ENCODE peak calls at places on chromosome 4, in four cellular contexts. R is T-helper 2 cell; N is cardiac muscle cell; W is NK-92 treated with Interleukin-12 subunit alpha and Interleukin-12 subunit beta, amount 100 ng/mL, for 24 hours. J is an unnamed sample.

GRCh38 chr4:102807345-102807744 is 20.0 kb downstream of the UBE2D3 start:
- DNase-seq in R (no peak), N (no peak), W (no peak), J (no peak)

GRCh38 chr4:171484681-171485080 is 328.5 kb upstream of the GALNTL6 start:
- DNase-seq in N (no peak), R (no peak), W (no peak), J (no peak)

GRCh38 chr4:13656569-13656988 is 29.1 kb upstream of the BOD1L1 start:
- DNase-seq in R (peak), W (peak), N (peak), J (peak)

GRCh38 chr4:10502717-10503116 is 45.5 kb upstream of the ZNF518B start:
- DNase-seq in N (no peak), W (no peak), R (no peak), J (no peak)

GRCh38 chr4:86596802-86597201 is 2.7 kb downstream of the PTPN13 start:
- DNase-seq in R (no peak), N (no peak), W (no peak), J (no peak)

GRCh38 chr4:41709844-41710481 is 38.6 kb downstream of the PHOX2B start:
- DNase-seq in W (no peak), N (no peak), R (no peak), J (no peak)

GRCh38 chr4:81875962-81876650 is 404.4 kb upstream of the RASGEF1B start:
- DNase-seq in R (no peak), N (no peak), W (no peak), J (no peak)

GRCh38 chr4:107913283-107913899 is 18.0 kb upstream of the CYP2U1 start:
- DNase-seq in R (no peak), W (no peak), N (peak), J (peak)

GRCh38 chr4:16843831-16844508 is 54.5 kb downstream of the LDB2 start:
- DNase-seq in N (no peak), W (no peak), R (no peak), J (peak)

GRCh38 chr4:52864816-52865215 is 2.7 kb downstream of the RASL11B start:
- DNase-seq in R (no peak), W (no peak), N (no peak), J (peak)

GRCh38 chr4:164177186-164177585 is 576.7 kb upstream of the SMIM31 start:
- DNase-seq in W (no peak), R (no peak), N (no peak), J (no peak)

GRCh38 chr4:37780444-37781133 is 45.9 kb upstream of the PGM2 start:
- DNase-seq in N (no peak), R (peak), W (no peak), J (no peak)

GRCh38 chr4:165190591-165191212 is 16.7 kb upstream of the KLHL2 start:
- DNase-seq in R (no peak), N (no peak), W (no peak), J (no peak)

GRCh38 chr4:56995525-56995924 is 16.8 kb downstream of the POLR2B start:
- DNase-seq in N (no peak), W (no peak), R (no peak), J (peak)

GRCh38 chr4:188735082-188735481 is 595.8 kb downstream of the TRIML1 start:
- DNase-seq in N (no peak), W (no peak), R (no peak), J (no peak)

GRCh38 chr4:72886602-72887001 is 182.9 kb downstream of the COX18 start:
- DNase-seq in W (no peak), N (peak), R (no peak), J (peak)

GRCh38 chr4:66575024-66575696 is 904.9 kb upstream of the EPHA5 start:
- DNase-seq in W (no peak), N (no peak), R (no peak), J (no peak)

GRCh38 chr4:36388710-36389109 is 107.3 kb downstream of the DTHD1 start:
- DNase-seq in W (no peak), R (no peak), N (no peak), J (no peak)

GRCh38 chr4:38917481-38918025 is 49.9 kb downstream of the FAM114A1 start:
- DNase-seq in R (no peak), N (no peak), W (no peak), J (no peak)

GRCh38 chr4:38141808-38142500 is 181.8 kb downstream of the PTTG2 start:
- DNase-seq in R (no peak), W (no peak), N (no peak), J (peak)

GRCh38 chr4:153114771-153115321 is 89.4 kb upstream of the TRIM2 start:
- DNase-seq in R (peak), N (no peak), W (no peak), J (no peak)

GRCh38 chr4:104015680-104016079 is 295.9 kb upstream of the TACR3 start:
- DNase-seq in W (no peak), N (peak), R (no peak), J (no peak)

GRCh38 chr4:76363556-76364290 is 57.2 kb downstream of the STBD1 start:
- DNase-seq in W (no peak), N (no peak), R (no peak), J (no peak)

GRCh38 chr4:48022192-48022799 is 5.7 kb downstream of the NIPAL1 start:
- DNase-seq in N (no peak), W (no peak), R (no peak), J (no peak)

GRCh38 chr4:24578364-24578763 is 6.0 kb downstream of the DHX15 start:
- DNase-seq in N (no peak), R (no peak), W (no peak), J (no peak)

GRCh38 chr4:82372874-82373815 is 646 bp downstream of the HNRNPD start:
- DNase-seq in N (peak), W (peak), R (peak), J (peak)